ENCODE peak calls at places on chromosome 21, in six cellular contexts. B is Panc1; N is left kidney; P is stimulated activated CD4-positive, alpha-beta T cell treated with anti-CD3 and anti-CD28 coated beads, Interleukin-2, amount 100 ng/mL, for 24 hours; D is NCI-H460; J is posterior vena cava. X is an unnamed sample.

GRCh38 chr21:45444385-45444784 is 39.4 kb downstream of the COL18A1 start:
- DNase-seq in B (no peak), N (no peak), P (no peak), D (no peak), J (peak; percentile 64), X (no peak)

GRCh38 chr21:44598031-44598430 is 2.4 kb upstream of the KRTAP10-7 start:
- DNase-seq in B (no peak), N (no peak), P (no peak), D (no peak), J (no peak), X (no peak)

GRCh38 chr21:34811368-34811767 is 142.6 kb downstream of the CLIC6 start:
- DNase-seq in B (no peak), N (no peak), P (no peak), D (no peak), J (no peak), X (no peak)

GRCh38 chr21:31731112-31731801 is 661 bp downstream of the SCAF4 start:
- DNase-seq in B (no peak), N (peak; percentile 82), P (peak; percentile 57), D (peak; percentile 7), J (peak; percentile 88), X (peak; percentile 36)

GRCh38 chr21:31780944-31781343 is 49.0 kb upstream of the SCAF4 start:
- DNase-seq in B (no peak), N (no peak), P (no peak), D (no peak), J (no peak), X (no peak)

GRCh38 chr21:35933466-35933865 is 126.9 kb downstream of the SETD4 start:
- DNase-seq in B (no peak), N (peak; percentile 26), P (no peak), D (no peak), J (peak; percentile 90), X (peak; percentile 26)

GRCh38 chr21:39525129-39525528 is 73.4 kb downstream of the SH3BGR start:
- DNase-seq in B (no peak), N (no peak), P (no peak), D (no peak), J (no peak), X (peak; percentile 94)

GRCh38 chr21:45006536-45007079 is 66.8 kb downstream of the SLX9 start:
- DNase-seq in B (no peak), N (no peak), P (no peak), D (no peak), J (no peak), X (no peak)

GRCh38 chr21:14917762-14918161 is 147.0 kb downstream of the NRIP1 start:
- DNase-seq in B (no peak), N (no peak), P (no peak), D (no peak), J (no peak), X (no peak)

GRCh38 chr21:46151989-46152938 is 3.1 kb downstream of the FTCD start:
- DNase-seq in B (no peak), N (no peak), P (no peak), D (no peak), J (no peak), X (peak; percentile 44)

GRCh38 chr21:15015622-15016471 is 49.0 kb downstream of the NRIP1 start:
- DNase-seq in B (no peak), N (no peak), P (no peak), D (peak; percentile 67), J (no peak), X (no peak)

GRCh38 chr21:42649122-42650032 is 4.0 kb upstream of the PDE9A start:
- DNase-seq in B (no peak), N (no peak), P (no peak), D (no peak), J (peak; percentile 50), X (no peak)

GRCh38 chr21:44932366-44933181 is 7.3 kb upstream of the SLX9 start:
- DNase-seq in B (no peak), N (peak; percentile 68), P (peak; percentile 76), D (no peak), J (no peak), X (no peak)

GRCh38 chr21:46145840-46146691 is 9.3 kb downstream of the FTCD start:
- DNase-seq in B (no peak), N (no peak), P (no peak), D (no peak), J (peak; percentile 78), X (no peak)

GRCh38 chr21:35994605-35995004 is 65.7 kb downstream of the SETD4 start:
- DNase-seq in B (no peak), N (no peak), P (no peak), D (no peak), J (no peak), X (no peak)

GRCh38 chr21:38990424-38990794 is 184.7 kb downstream of the ETS2 start:
- DNase-seq in B (no peak), N (peak; percentile 79), P (no peak), D (no peak), J (peak; percentile 43), X (no peak)

GRCh38 chr21:34974162-34974981 is 74.7 kb downstream of the RUNX1 start:
- DNase-seq in B (no peak), N (no peak), P (no peak), D (no peak), J (no peak), X (no peak)

GRCh38 chr21:33884361-33885157 is 31.0 kb downstream of the ATP5PO start:
- DNase-seq in B (no peak), N (no peak), P (no peak), D (no peak), J (no peak), X (no peak)

X was measured in thyroid gland.